ENCODE peak calls at places on chromosome 21, in four cellular contexts. R, D, J and K are unnamed samples.

GRCh38 chr21:35635261-35635660 is 425.1 kb downstream of the SETD4 start:
- DNase-seq in D (no peak), J (no peak), R (no peak), K (no peak)

GRCh38 chr21:33984021-33984481 is 68.4 kb upstream of the ATP5PO start:
- DNase-seq in J (no peak), D (no peak), R (no peak), K (no peak)

GRCh38 chr21:42559326-42559725 is 45.7 kb downstream of the SLC37A1 start:
- DNase-seq in R (no peak), D (peak; percentile 3), J (no peak), K (no peak)

GRCh38 chr21:39377444-39378050 is 28.7 kb upstream of the HMGN1 start:
- DNase-seq in D (no peak), J (no peak), R (no peak), K (peak; percentile 14)

GRCh38 chr21:40841524-40842196 is 5.3 kb downstream of the DSCAM start:
- DNase-seq in D (no peak), R (no peak), J (peak; percentile 3), K (peak; percentile 7)

GRCh38 chr21:18840239-18840638 is 436.7 kb upstream of the TMPRSS15 start:
- DNase-seq in D (no peak), R (no peak), J (no peak), K (no peak)

GRCh38 chr21:37071561-37072238 is 1.2 kb downstream of the PIGP start:
- DNase-seq in R (peak; percentile 58), J (peak; percentile 23), D (peak; percentile 70), K (peak; percentile 62)

GRCh38 chr21:38913120-38913975 is 107.6 kb downstream of the ETS2 start:
- DNase-seq in J (peak; percentile 38), R (peak; percentile 63), D (peak; percentile 86), K (peak; percentile 85)

GRCh38 chr21:19256934-19257660 is 853.5 kb upstream of the TMPRSS15 start:
- DNase-seq in D (no peak), J (no peak), R (no peak), K (no peak)

GRCh38 chr21:22076471-22076870 is 1078.3 kb downstream of the NCAM2 start:
- DNase-seq in R (no peak), J (no peak), D (no peak), K (no peak)

GRCh38 chr21:39326607-39327307 is 13.3 kb upstream of the BRWD1 start:
- DNase-seq in D (no peak), J (no peak), R (no peak), K (no peak)

GRCh38 chr21:35578350-35578782 is 482.0 kb downstream of the SETD4 start:
- DNase-seq in J (no peak), R (no peak), D (no peak), K (no peak)

GRCh38 chr21:39863111-39863510 is 4.1 kb upstream of the PCP4 start:
- DNase-seq in R (no peak), D (no peak), J (no peak), K (no peak)

GRCh38 chr21:41914358-41914757 is 35.2 kb upstream of the PRDM15 start:
- DNase-seq in R (no peak), J (no peak), D (no peak), K (no peak)

GRCh38 chr21:33368124-33368523 is 35.1 kb upstream of the IFNGR2 start:
- DNase-seq in R (no peak), J (no peak), D (no peak), K (no peak)

GRCh38 chr21:36589352-36589971 is 109.5 kb upstream of the SIM2 start:
- DNase-seq in D (peak; percentile 33), J (no peak), R (no peak), K (no peak)

GRCh38 chr21:40176732-40177131 is 309.5 kb downstream of the PCP4 start:
- DNase-seq in D (no peak), R (no peak), J (no peak), K (no peak)

GRCh38 chr21:42352433-42353095 is 1.8 kb upstream of the TFF2 start:
- DNase-seq in J (no peak), D (no peak), R (no peak), K (no peak)

GRCh38 chr21:16976132-16976666 is 536.6 kb upstream of the CXADR start:
- DNase-seq in R (no peak), D (no peak), J (no peak), K (no peak)

GRCh38 chr21:26837539-26837938 is 7.7 kb downstream of the ADAMTS1 start:
- DNase-seq in D (no peak), R (no peak), J (no peak), K (no peak)

GRCh38 chr21:41557884-41558283 is 49.9 kb upstream of the TMPRSS2 start:
- DNase-seq in J (no peak), D (no peak), R (no peak), K (no peak)

GRCh38 chr21:38955495-38955894 is 149.8 kb downstream of the ETS2 start:
- DNase-seq in D (no peak), R (no peak), J (no peak), K (no peak)

GRCh38 chr21:30336596-30336995 is 898 bp downstream of the KRTAP27-1 start:
- DNase-seq in D (no peak), J (no peak), R (no peak), K (no peak)
- H3K27ac ChIP-seq in D (no peak overlapping the region), J (no peak overlapping the region), R (no peak overlapping the region), K (no peak overlapping the region)

GRCh38 chr21:29196664-29197052 is 66.2 kb downstream of the MAP3K7CL start:
- DNase-seq in D (no peak), J (no peak), R (no peak), K (no peak)
- H3K4me3 ChIP-seq in D (no peak overlapping the region), J (peak overlapping the region; percentile 29), R (no peak overlapping the region), K (peak overlapping the region; percentile 5)

GRCh38 chr21:45819478-45820170 is 161.9 kb upstream of the COL6A1 start:
- DNase-seq in J (no peak), D (no peak), R (no peak), K (no peak)
- H3K27ac ChIP-seq in J (peak overlapping the region; percentile 37), D (no peak overlapping the region), R (no peak overlapping the region), K (no peak overlapping the region)

GRCh38 chr21:44991538-44992483 is 52.0 kb downstream of the SLX9 start:
- DNase-seq in R (no peak), D (no peak), J (no peak), K (no peak)
- H3K4me3 ChIP-seq in R (no peak overlapping the region), D (no peak overlapping the region), J (no peak overlapping the region), K (no peak overlapping the region)